ENCODE peak calls at places on chromosome 7, in six cellular contexts. Q is activated CD4-positive, CD25-positive, alpha-beta regulatory T cell treated with anti-CD3 and anti-CD28 coated beads, Interleukin-2, amount 50 U/mL, for 16 hours; J is GM12878; V is CD8-positive, alpha-beta T cell; F is stimulated activated CD4-positive, alpha-beta T cell treated with anti-CD3 and anti-CD28 coated beads, Interleukin-2, amount 100 ng/mL, for 48 hours; Y is activated T-cell treated with anti-CD3 and anti-CD28 coated beads for 1 hour. L is an unnamed sample.

GRCh38 chr7:511476-512145 is 8.0 kb downstream of the PDGFA start:
- DNase-seq in F (no peak), Q (no peak), Y (no peak), V (no peak), J (no peak), L (no peak)

GRCh38 chr7:143419880-143420279 is 11.2 kb upstream of the EPHA1 start:
- DNase-seq in J (no peak), Q (no peak), V (no peak), Y (no peak), F (no peak), L (no peak)

GRCh38 chr7:36597099-36597773 is 127.1 kb downstream of the AOAH start:
- DNase-seq in Q (no peak), V (no peak), Y (no peak), J (no peak), F (no peak), L (no peak)

GRCh38 chr7:2097492-2097891 is 135.3 kb downstream of the MAD1L1 start:
- DNase-seq in V (no peak), Q (no peak), J (no peak), F (no peak), Y (no peak), L (no peak)

GRCh38 chr7:10237306-10237705 is 736.4 kb upstream of the PHF14 start:
- DNase-seq in V (no peak), J (no peak), Q (no peak), Y (no peak), F (no peak), L (no peak)

GRCh38 chr7:151124899-151125399 is 38.7 kb downstream of the AGAP3 start:
- DNase-seq in Q (no peak), J (no peak), Y (no peak), F (no peak), V (no peak), L (no peak)

GRCh38 chr7:106679153-106679931 is 18.4 kb upstream of the CCDC71L start:
- DNase-seq in V (no peak), Y (no peak), F (no peak), Q (no peak), J (no peak), L (no peak)

GRCh38 chr7:80584778-80585177 is 53.7 kb upstream of the CD36 start:
- DNase-seq in Q (no peak), F (no peak), V (no peak), J (no peak), Y (no peak), L (no peak)

GRCh38 chr7:100538654-100539435 is at the start of gene AGFG2:
- DNase-seq in Q (peak; percentile 100), Y (peak; percentile 100), F (peak; percentile 100), V (peak; percentile 100), J (peak; percentile 98), L (peak; percentile 98)

GRCh38 chr7:2260820-2261219 is 18.8 kb downstream of the NUDT1 start:
- DNase-seq in V (no peak), Q (no peak), Y (no peak), J (no peak), F (no peak), L (no peak)

GRCh38 chr7:103154042-103154441 is 5.1 kb upstream of the NAPEPLD start:
- DNase-seq in Q (no peak), J (no peak), Y (no peak), V (no peak), F (no peak), L (no peak)